ENCODE peak calls at places on chromosomes 12 and 14, in four cellular contexts. A, P, D and Q are unnamed samples.

GRCh38 chr12:112386726-112387125 is 4.5 kb upstream of the HECTD4 start:
- DNase-seq in A (no peak), P (peak), D (no peak), Q (peak)

GRCh38 chr12:14199455-14200199 is 165.9 kb upstream of the ATF7IP start:
- DNase-seq in A (no peak), P (no peak), D (no peak), Q (no peak)

GRCh38 chr12:3032770-3033537 is 44.2 kb upstream of the TSPAN9 start:
- DNase-seq in A (no peak), P (no peak), D (no peak), Q (no peak)

GRCh38 chr12:65495233-65495632 is 216.8 kb downstream of the MSRB3 start:
- DNase-seq in A (no peak), P (peak), D (no peak), Q (peak)

GRCh38 chr14:99540196-99541032 is 59.2 kb downstream of the CCNK start:
- DNase-seq in A (no peak), P (no peak), D (no peak), Q (no peak)

GRCh38 chr12:104163631-104164030 is 25.6 kb upstream of the NFYB start:
- DNase-seq in A (no peak), P (no peak), D (no peak), Q (no peak)

GRCh38 chr12:80041691-80042090 is 57.6 kb upstream of the OTOGL start:
- DNase-seq in A (no peak), P (peak), D (no peak), Q (peak)

GRCh38 chr14:54866588-54866987 is 36.0 kb downstream of the GCH1 start:
- DNase-seq in A (no peak), P (no peak), D (no peak), Q (no peak)

GRCh38 chr12:89236237-89236636 is 116.1 kb downstream of the DUSP6 start:
- DNase-seq in A (no peak), P (no peak), D (no peak), Q (peak)

GRCh38 chr14:50082308-50082742 is 34.0 kb downstream of the VCPKMT start:
- DNase-seq in A (no peak), P (no peak), D (no peak), Q (no peak)

GRCh38 chr12:13609874-13610273 is 371.5 kb downstream of the GRIN2B start:
- DNase-seq in A (no peak), P (no peak), D (no peak), Q (no peak)

GRCh38 chr14:76539130-76539529 is 163.2 kb downstream of the ESRRB start:
- DNase-seq in A (no peak), P (no peak), D (no peak), Q (no peak)

GRCh38 chr14:72633551-72633950 is 260.4 kb downstream of the DPF3 start:
- DNase-seq in A (no peak), P (no peak), D (no peak), Q (peak)

GRCh38 chr12:119322324-119322723 is 12.2 kb upstream of the CCDC60 start:
- DNase-seq in A (no peak), P (no peak), D (no peak), Q (no peak)

GRCh38 chr12:52651726-52652261 is at the start of gene KRT2:
- DNase-seq in A (no peak), P (no peak), D (peak), Q (no peak)

GRCh38 chr14:74965770-74966153 is 10.4 kb upstream of the PGF start:
- DNase-seq in A (no peak), P (peak), D (no peak), Q (peak)

GRCh38 chr14:101478796-101479410 is 82.4 kb upstream of the DIO3 start:
- DNase-seq in A (peak), P (no peak), D (peak), Q (no peak)

GRCh38 chr12:108371801-108372344 is 32.8 kb upstream of the CMKLR1 start:
- DNase-seq in A (no peak), P (peak), D (peak), Q (peak)

GRCh38 chr14:56794088-56794556 is 16.2 kb downstream of the OTX2 start:
- DNase-seq in A (no peak), P (no peak), D (no peak), Q (no peak)

GRCh38 chr14:74568896-74569295 is 43.1 kb downstream of the LTBP2 start:
- DNase-seq in A (peak), P (peak), D (no peak), Q (no peak)

GRCh38 chr14:100539319-100539645 is 47.9 kb downstream of the BEGAIN start:
- DNase-seq in A (no peak), P (no peak), D (peak), Q (no peak)

GRCh38 chr12:65339161-65339560 is 60.7 kb downstream of the MSRB3 start:
- DNase-seq in A (no peak), P (no peak), D (no peak), Q (no peak)

GRCh38 chr12:55716582-55717396 is 943 bp downstream of the BLOC1S1 start:
- DNase-seq in A (no peak), P (no peak), D (no peak), Q (no peak)

GRCh38 chr14:35333347-35333730 is 41.2 kb downstream of the PSMA6 start:
- DNase-seq in A (no peak), P (no peak), D (no peak), Q (no peak)

GRCh38 chr12:112916270-112916669 is 9.5 kb downstream of the OAS1 start:
- DNase-seq in A (peak), P (peak), D (no peak), Q (peak)

GRCh38 chr14:74792249-74793039 is 29.3 kb downstream of the YLPM1 start:
- DNase-seq in A (no peak), P (peak), D (no peak), Q (no peak)

GRCh38 chr12:68739891-68740290 is 6.1 kb upstream of the SLC35E3 start:
- DNase-seq in A (no peak), P (no peak), D (no peak), Q (no peak)
- TF ChIP-seq CTCF in A (no peak), P (no peak), D (no peak), Q (no peak)

GRCh38 chr14:93073366-93073722 is 42.4 kb downstream of the ITPK1 start:
- DNase-seq in A (no peak), P (no peak), D (no peak), Q (no peak)
- H3K4me3 ChIP-seq in A (no peak), P (no peak), D (no peak), Q (no peak)

GRCh38 chr14:96261053-96261452 is 5.0 kb downstream of the BDKRB1 start:
- DNase-seq in A (no peak), P (no peak), D (no peak), Q (no peak)

GRCh38 chr14:96264200-96264553 is 8.2 kb downstream of the BDKRB1 start:
- DNase-seq in A (no peak), P (no peak), D (no peak), Q (no peak)

GRCh38 chr14:96263347-96264199 is 7.6 kb downstream of the BDKRB1 start:
- DNase-seq in A (no peak), P (peak), D (no peak), Q (no peak)

GRCh38 chr14:96260341-96260821 is 4.4 kb downstream of the BDKRB1 start:
- DNase-seq in A (no peak), P (peak), D (no peak), Q (peak)

GRCh38 chr14:96261772-96262485 is 5.9 kb downstream of the BDKRB1 start:
- DNase-seq in A (no peak), P (no peak), D (peak), Q (no peak)
- TF ChIP-seq CTCF in A (no peak), P (no peak), D (no peak), Q (no peak)

GRCh38 chr12:126932156-126932555 is 1334.8 kb upstream of the TMEM132C start:
- DNase-seq in A (no peak), P (no peak), D (no peak), Q (no peak)

GRCh38 chr12:126935435-126935834 is 1331.5 kb upstream of the TMEM132C start:
- DNase-seq in A (no peak), P (no peak), D (no peak), Q (no peak)

GRCh38 chr12:126937431-126937830 is 1329.5 kb upstream of the TMEM132C start:
- DNase-seq in A (no peak), P (no peak), D (no peak), Q (no peak)

GRCh38 chr12:126936181-126936851 is 1330.7 kb upstream of the TMEM132C start:
- DNase-seq in A (no peak), P (no peak), D (no peak), Q (no peak)
- H3K4me3 ChIP-seq in A (no peak), P (no peak), D (peak), Q (no peak)

GRCh38 chr14:32073537-32074189 is 3.4 kb upstream of the ARHGAP5 start:
- DNase-seq in A (no peak), P (peak), D (no peak), Q (peak)
- TF ChIP-seq CTCF in A (peak), P (peak), D (peak), Q (peak)